ENCODE peak calls at places on chromosome 12, in six cellular contexts. L, A, K, S, M and Q are unnamed samples.

GRCh38 chr12:77720258-77720657 is 110.4 kb upstream of the NAV3 start:
- DNase-seq in M (no peak), A (peak), K (no peak), S (no peak), L (no peak), Q (no peak)

GRCh38 chr12:1360812-1361211 is 233.6 kb downstream of the FBXL14 start:
- DNase-seq in A (peak), S (no peak), K (no peak), L (no peak), M (no peak), Q (no peak)

GRCh38 chr12:116006141-116006540 is 271.4 kb downstream of the MED13L start:
- DNase-seq in M (no peak), A (no peak), L (no peak), K (no peak), S (no peak), Q (no peak)

GRCh38 chr12:8548192-8548591 is 7.5 kb upstream of the CLEC4E start:
- DNase-seq in A (no peak), L (no peak), K (no peak), S (no peak), M (no peak), Q (no peak)

GRCh38 chr12:62736596-62736995 is 198.4 kb downstream of the PPM1H start:
- DNase-seq in S (no peak), K (no peak), M (no peak), L (no peak), A (no peak), Q (no peak)

GRCh38 chr12:53113951-53114350 is 10.7 kb downstream of the SOAT2 start:
- DNase-seq in L (no peak), K (no peak), A (no peak), M (no peak), S (no peak), Q (no peak)

GRCh38 chr12:100128509-100128908 is 14.2 kb downstream of the BLTP3B start:
- DNase-seq in S (no peak), A (peak), M (no peak), L (no peak), K (no peak), Q (no peak)

GRCh38 chr12:75979181-75979580 is 52.4 kb downstream of the PHLDA1 start:
- DNase-seq in A (peak), L (no peak), M (peak), K (no peak), S (no peak), Q (no peak)

GRCh38 chr12:120110550-120111501 is 5.7 kb downstream of the RAB35 start:
- DNase-seq in A (peak), S (no peak), L (peak), K (no peak), M (no peak), Q (no peak)

GRCh38 chr12:54392485-54393349 is 8.2 kb upstream of the ZNF385A start:
- DNase-seq in K (no peak), L (no peak), A (no peak), M (no peak), S (no peak), Q (no peak)

GRCh38 chr12:123907726-123908476 is 64.7 kb downstream of the CCDC92 start:
- DNase-seq in K (no peak), M (no peak), A (peak), L (no peak), S (no peak), Q (no peak)

GRCh38 chr12:121883315-121883660 is 5.3 kb upstream of the PSMD9 start:
- DNase-seq in M (no peak), L (no peak), A (no peak), K (no peak), S (peak), Q (no peak)

GRCh38 chr12:18320036-18320617 is 58.8 kb downstream of the PIK3C2G start:
- DNase-seq in A (peak), K (peak), L (no peak), S (peak), M (no peak), Q (peak)

GRCh38 chr12:122865268-122866231 is 30.3 kb downstream of the HIP1R start:
- DNase-seq in L (no peak), S (no peak), M (no peak), A (no peak), K (peak), Q (no peak)

GRCh38 chr12:131835616-131836171 is 7.5 kb downstream of the MMP17 start:
- DNase-seq in L (no peak), K (no peak), S (no peak), M (no peak), A (no peak), Q (no peak)

GRCh38 chr12:122980192-122981035 is at the start of gene ARL6IP4:
- DNase-seq in S (peak), A (peak), M (peak), K (peak), L (peak), Q (peak)

GRCh38 chr12:25458047-25458552 is 95.0 kb downstream of the LMNTD1 start:
- DNase-seq in A (peak), K (peak), S (peak), L (no peak), M (no peak), Q (no peak)

GRCh38 chr12:2267624-2268477 is 215.1 kb downstream of the CACNA1C start:
- DNase-seq in K (no peak), M (no peak), A (no peak), L (no peak), S (no peak), Q (no peak)

GRCh38 chr12:34292736-34293625 is 270.7 kb downstream of the ALG10 start:
- DNase-seq in K (no peak), S (peak), A (no peak), M (peak), L (no peak), Q (no peak)

GRCh38 chr12:108811411-108812185 is 45.8 kb downstream of the SSH1 start:
- DNase-seq in S (no peak), K (no peak), A (no peak), M (no peak), L (no peak), Q (no peak)

GRCh38 chr12:99549651-99550050 is 97.9 kb upstream of the GARIN6 start:
- DNase-seq in S (no peak), L (no peak), M (no peak), K (no peak), A (no peak), Q (no peak)

GRCh38 chr12:88855301-88855700 is 275.0 kb upstream of the KITLG start:
- DNase-seq in A (peak), K (no peak), L (no peak), M (no peak), S (no peak), Q (no peak)